ENCODE peak calls at places on chromosomes 4 and X, in four cellular contexts. W is HepG2, T is K562, M is GM12878. S is an unnamed sample.

GRCh38 chrX:6557690-6558089 is 22.8 kb upstream of the VCX3A start:
- DNase-seq in T (no peak), M (no peak), W (no peak), S (no peak)

GRCh38 chr4:55445921-55446577 is 50.3 kb downstream of the TMEM165 start:
- DNase-seq in W (no peak), T (no peak), M (no peak), S (no peak)

GRCh38 chr4:66681962-66682361 is 863.3 kb downstream of the CENPC start:
- DNase-seq in M (no peak), T (no peak), W (no peak), S (no peak)

GRCh38 chr4:54233128-54233696 is 4.1 kb downstream of the PDGFRA start:
- DNase-seq in W (peak), T (peak), M (no peak), S (peak)

GRCh38 chr4:106201373-106201772 is 114.6 kb downstream of the TBCK start:
- DNase-seq in M (no peak), W (peak), T (no peak), S (no peak)

GRCh38 chrX:121301822-121302221 is 254.4 kb downstream of the GLUD2 start:
- DNase-seq in W (no peak), T (no peak), M (no peak), S (no peak)

GRCh38 chr4:90121961-90122748 is 5.0 kb upstream of the CCSER1 start:
- DNase-seq in W (no peak), M (no peak), T (no peak), S (no peak)

GRCh38 chrX:50805316-50805715 is 8.7 kb downstream of the SHROOM4 start:
- DNase-seq in M (no peak), T (no peak), W (no peak), S (no peak)

GRCh38 chrX:145654486-145654885 is 163.1 kb upstream of the SLITRK2 start:
- DNase-seq in T (no peak), W (no peak), M (no peak), S (no peak)

GRCh38 chr4:181957088-181957487 is 286.1 kb upstream of the TENM3 start:
- DNase-seq in T (no peak), M (no peak), W (no peak), S (no peak)

GRCh38 chrX:120752431-120753128 is 122.7 kb upstream of the C1GALT1C1 start:
- DNase-seq in W (peak), T (no peak), M (no peak), S (no peak)

GRCh38 chrX:41827886-41828285 is 95.5 kb downstream of the CASK start:
- DNase-seq in W (no peak), T (no peak), M (no peak), S (no peak)

GRCh38 chr4:1718095-1718850 is 2.9 kb downstream of the TMEM129 start:
- DNase-seq in W (no peak), M (no peak), T (no peak), S (no peak)

GRCh38 chrX:107000013-107000515 is at the start of gene MORC4:
- DNase-seq in W (peak), M (no peak), T (peak), S (peak)

GRCh38 chr4:137015759-137016409 is 516.4 kb downstream of the PCDH18 start:
- DNase-seq in M (no peak), T (no peak), W (no peak), S (no peak)

GRCh38 chr4:128516568-128516967 is 229.0 kb upstream of the PGRMC2 start:
- DNase-seq in M (peak), W (no peak), T (no peak), S (no peak)

GRCh38 chrX:133250184-133251080 is 32.3 kb upstream of the TFDP3 start:
- DNase-seq in T (no peak), M (no peak), W (peak), S (no peak)

GRCh38 chr4:177680308-177680707 is 238.1 kb upstream of the AGA start:
- DNase-seq in T (no peak), W (no peak), M (no peak), S (no peak)

GRCh38 chr4:13289391-13289790 is 194.7 kb downstream of the RAB28 start:
- DNase-seq in M (no peak), W (no peak), T (no peak), S (no peak)

GRCh38 chr4:173747537-173748257 is 217.7 kb upstream of the HAND2 start:
- DNase-seq in T (no peak), W (no peak), M (no peak), S (no peak)

GRCh38 chr4:69860521-69861298 is 765 bp upstream of the SULT1E1 start:
- DNase-seq in T (no peak), W (peak), M (no peak), S (no peak)

GRCh38 chr4:78200004-78200403 is 142.9 kb downstream of the FRAS1 start:
- DNase-seq in M (no peak), T (no peak), W (no peak), S (no peak)

GRCh38 chr4:88791274-88791673 is 93.6 kb upstream of the NAP1L5 start:
- DNase-seq in M (no peak), W (peak), T (no peak), S (no peak)

GRCh38 chrX:10457092-10457491 is 163.3 kb downstream of the MID1 start:
- DNase-seq in T (no peak), W (no peak), M (no peak), S (no peak)

DNA sequence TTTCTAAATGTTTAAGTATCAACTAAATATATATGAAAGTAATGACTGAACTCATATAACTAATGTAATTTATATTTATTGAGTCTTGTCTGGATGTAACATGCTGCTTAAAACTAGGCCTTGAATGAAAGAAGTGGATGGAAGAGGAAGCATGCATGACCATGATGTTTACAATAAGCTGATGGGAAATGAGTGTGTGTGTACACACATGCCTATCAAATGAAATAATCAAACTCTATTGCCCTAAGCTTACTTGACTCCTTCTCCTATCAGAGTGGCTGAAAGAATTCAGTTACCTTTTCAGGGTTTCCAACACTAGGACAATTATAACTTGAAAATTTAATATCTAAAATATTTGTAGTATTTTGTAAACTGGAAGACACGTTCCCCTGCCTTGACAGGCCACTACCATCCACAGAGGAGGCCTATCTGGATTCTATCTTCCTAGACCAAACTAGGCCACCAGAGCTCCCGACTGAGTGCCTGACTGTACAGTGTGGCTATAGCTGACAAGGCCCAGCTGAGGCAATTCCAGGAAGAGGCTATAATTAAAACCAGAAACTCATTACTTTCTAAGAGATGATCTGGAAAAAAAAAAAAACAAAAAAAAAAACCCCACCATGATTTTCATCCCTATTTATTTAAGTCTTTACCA is 7.6 kb downstream of the ARSJ start:
- DNase-seq in M (no peak), W (no peak), T (no peak), S (no peak)
- TF ChIP-seq ESRRA in M (no peak), W (no peak), T (no peak), S (no peak)

DNA sequence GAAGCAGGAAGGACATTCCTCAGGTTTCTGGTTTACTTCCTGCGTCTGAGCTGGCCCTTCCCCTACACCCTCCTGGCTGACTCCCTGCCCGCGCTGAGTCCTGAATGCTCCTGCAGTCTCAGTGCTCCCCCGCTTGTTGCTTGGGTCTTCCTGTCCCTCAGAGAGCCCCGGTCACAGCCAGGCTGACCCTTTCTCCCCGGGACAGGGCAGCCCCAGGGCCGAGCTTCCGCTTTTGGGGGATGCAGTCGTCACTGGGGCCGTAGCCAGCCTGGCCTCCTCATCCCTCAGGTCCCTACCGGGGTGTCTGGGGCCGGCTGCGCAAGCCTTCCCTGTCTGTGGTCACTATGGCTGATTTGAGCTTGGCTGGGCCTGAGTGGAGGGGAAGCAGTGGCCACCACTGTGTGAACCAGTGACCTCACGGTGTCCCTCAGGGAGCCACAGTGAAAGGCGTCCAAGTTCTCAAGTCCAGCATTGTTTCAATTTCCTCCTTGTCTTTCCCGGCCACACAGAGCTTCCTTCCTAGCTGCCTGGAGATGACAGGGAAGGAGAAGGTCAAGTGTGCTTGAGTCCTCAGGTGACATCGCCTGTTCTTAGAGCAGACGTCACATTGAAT is 34.1 kb upstream of the ASMTL start:
- DNase-seq in M (no peak), W (no peak), T (no peak), S (no peak)
- TF ChIP-seq ATF3 in M (no peak), W (no peak), T (no peak), S (no peak)

GRCh38 chr4:34323549-34324325 is 1920.6 kb downstream of the ARAP2 start:
- DNase-seq in W (no peak), M (no peak), T (no peak), S (no peak)
- TF ChIP-seq ESRRA in W (no peak), M (no peak), T (no peak), S (no peak)

DNA sequence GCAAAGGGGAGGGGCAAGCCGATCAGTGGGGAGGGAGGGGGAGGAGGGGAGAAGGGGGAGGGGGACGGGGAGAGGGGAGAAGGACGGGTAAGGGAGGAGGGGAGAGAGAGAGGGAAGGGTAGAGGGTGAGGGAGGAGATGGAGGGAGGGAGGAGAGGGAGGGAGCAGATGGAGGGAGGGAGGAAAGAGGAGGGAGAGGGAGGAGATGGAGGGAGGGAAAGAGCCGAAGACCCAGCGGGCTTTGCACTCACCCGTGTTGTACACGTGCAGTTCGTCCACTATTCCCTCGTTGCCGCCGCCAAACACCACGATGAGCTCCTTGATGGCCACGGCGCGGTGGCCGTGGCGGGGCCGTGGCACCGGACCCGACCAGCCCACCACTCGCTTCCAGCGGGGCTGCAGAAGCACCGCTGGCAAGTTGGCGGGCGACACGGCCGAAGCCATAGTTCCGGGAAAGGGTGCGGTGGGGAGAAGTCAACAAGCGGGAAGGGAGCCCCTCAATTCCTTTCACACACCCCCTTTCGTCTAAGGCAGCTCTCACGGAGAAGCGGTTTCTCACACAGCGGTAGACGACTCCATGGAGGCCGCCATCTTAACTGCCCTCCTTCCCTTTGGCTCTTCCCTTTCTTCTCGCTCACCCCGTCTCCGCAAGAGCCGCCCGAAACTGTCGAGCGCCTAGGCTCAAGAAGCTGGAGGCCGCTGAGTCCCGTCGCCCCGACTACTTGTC is 1.1 kb downstream of the HCFC1 start:
- DNase-seq in T (peak), M (no peak), W (peak), S (no peak)
- TF ChIP-seq ATF3 in T (no peak), M (no peak), W (no peak), S (no peak)

DNA sequence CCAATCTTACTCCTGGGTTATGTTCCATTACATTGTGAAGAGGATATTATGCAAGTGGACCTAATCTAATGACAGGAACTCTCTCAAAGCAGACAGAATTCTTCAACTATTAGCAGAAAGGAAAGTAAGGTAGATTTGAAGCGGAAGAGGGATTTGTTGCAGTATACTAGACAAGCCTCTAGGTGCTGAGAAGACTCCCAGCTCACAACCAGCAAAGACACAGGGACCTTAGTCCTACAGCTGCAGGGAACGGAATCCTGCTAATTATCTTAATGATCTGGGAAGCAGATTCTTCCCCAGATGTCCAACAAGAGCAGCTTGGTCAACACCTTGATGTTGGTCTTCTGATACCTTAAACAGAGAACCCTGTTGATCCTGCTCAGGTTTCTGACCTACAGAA is 73.6 kb downstream of the STK32B start:
- DNase-seq in T (no peak), M (no peak), W (no peak), S (no peak)
- TF ChIP-seq ESRRA in T (no peak), M (no peak), W (no peak), S (no peak)

DNA sequence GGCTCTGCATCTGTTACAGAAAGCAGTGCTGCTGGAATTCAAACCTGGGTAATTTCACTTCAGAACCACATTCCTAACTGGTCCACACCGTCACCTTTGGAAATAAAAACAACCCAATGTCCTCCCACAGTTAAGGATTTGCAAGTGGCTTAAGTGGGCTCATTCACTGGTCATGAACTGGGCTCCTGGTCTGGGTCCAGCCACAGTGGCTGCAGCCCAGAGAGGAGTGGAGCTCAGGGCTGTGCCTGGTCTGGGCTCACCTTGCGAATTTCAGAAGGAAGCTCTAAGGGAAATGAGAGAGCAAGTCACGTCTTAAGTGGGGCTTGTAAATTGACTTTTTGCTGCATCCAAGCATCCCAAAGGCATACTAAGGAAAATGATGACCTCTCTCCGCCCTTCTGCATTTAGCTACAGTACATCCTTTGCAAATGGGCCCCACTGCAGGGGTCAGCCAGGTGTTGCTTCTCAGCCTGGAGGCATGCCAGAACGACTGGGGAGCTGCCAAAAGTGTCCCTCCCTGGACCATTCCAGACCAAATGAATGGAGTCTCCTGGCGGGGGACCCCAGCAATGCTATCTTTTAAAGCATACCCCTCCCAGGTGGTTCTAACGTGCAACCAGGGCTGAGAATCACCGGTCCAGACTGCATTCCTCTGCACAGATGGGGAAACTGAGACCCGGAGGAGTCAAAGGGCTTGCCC is 25.6 kb upstream of the CRMP1 start:
- DNase-seq in T (no peak), W (no peak), M (no peak), S (no peak)
- TF ChIP-seq ATF3 in T (no peak), W (no peak), M (no peak), S (no peak)

GRCh38 chr4:140995058-140995457 is 138.2 kb downstream of the RNF150 start:
- DNase-seq in W (no peak), T (no peak), M (no peak), S (no peak)

GRCh38 chr4:141002323-141002805 is 130.9 kb downstream of the RNF150 start:
- DNase-seq in T (no peak), W (no peak), M (no peak), S (no peak)

GRCh38 chr4:140993350-140993749 is 139.9 kb downstream of the RNF150 start:
- DNase-seq in T (no peak), W (no peak), M (no peak), S (no peak)

GRCh38 chr4:140993969-140994459 is 139.3 kb downstream of the RNF150 start:
- DNase-seq in M (no peak), W (no peak), T (no peak), S (no peak)

GRCh38 chr4:140996757-140997156 is 136.5 kb downstream of the RNF150 start:
- DNase-seq in T (no peak), M (no peak), W (no peak), S (no peak)
- TF ChIP-seq ESRRA in T (no peak), M (no peak), W (no peak), S (no peak)